ENCODE peak calls at places on chromosomes 5 and 9, in six cellular contexts. E, J, H, M, K and L are unnamed samples.

GRCh38 chr9:91151014-91151740 is 210.5 kb downstream of the AUH start:
- DNase-seq in J (no peak), E (no peak), K (no peak), H (peak), M (peak), L (no peak)

GRCh38 chr5:138352722-138353549 is 451 bp downstream of the KDM3B start:
- DNase-seq in M (no peak), K (peak), J (peak), H (peak), E (no peak), L (no peak)

GRCh38 chr5:157648275-157648990 is 3.8 kb downstream of the SOX30 start:
- DNase-seq in M (no peak), E (no peak), H (no peak), J (no peak), K (no peak), L (no peak)

GRCh38 chr5:124372457-124372856 is 374.0 kb downstream of the ZNF608 start:
- DNase-seq in M (no peak), K (no peak), E (no peak), J (no peak), H (no peak), L (no peak)

GRCh38 chr5:40397976-40398375 is 281.7 kb upstream of the PTGER4 start:
- DNase-seq in H (no peak), K (no peak), E (no peak), J (no peak), M (no peak), L (no peak)

GRCh38 chr5:122726990-122727616 is 47.8 kb upstream of the SNX2 start:
- DNase-seq in M (peak), H (no peak), E (no peak), K (no peak), J (peak), L (no peak)

GRCh38 chr5:132971483-132972435 is 8.3 kb upstream of the AFF4 start:
- DNase-seq in M (no peak), E (no peak), H (no peak), K (no peak), J (no peak), L (no peak)

GRCh38 chr9:114499528-114499927 is 5.7 kb downstream of the WHRN start:
- DNase-seq in H (no peak), J (no peak), E (no peak), M (no peak), K (no peak), L (no peak)

GRCh38 chr9:101758300-101758930 is 20.0 kb upstream of the GRIN3A start:
- DNase-seq in J (no peak), K (no peak), E (no peak), M (no peak), H (no peak), L (no peak)

GRCh38 chr5:15618938-15619337 is 119.0 kb downstream of the FBXL7 start:
- DNase-seq in K (no peak), E (no peak), H (no peak), M (no peak), J (no peak), L (no peak)

GRCh38 chr5:57804007-57804444 is 321.4 kb upstream of the ACTBL2 start:
- DNase-seq in J (no peak), H (no peak), E (no peak), M (peak), K (no peak), L (peak)

GRCh38 chr5:102617857-102618187 is 119.0 kb upstream of the SLCO6A1 start:
- DNase-seq in H (no peak), M (peak), E (no peak), J (no peak), K (no peak), L (no peak)

GRCh38 chr9:113611461-113612215 is 148.1 kb downstream of the RGS3 start:
- DNase-seq in J (no peak), E (no peak), K (no peak), H (no peak), M (no peak), L (no peak)

GRCh38 chr5:150601774-150602345 is 38.6 kb upstream of the SYNPO start:
- DNase-seq in J (no peak), K (no peak), E (no peak), M (no peak), H (no peak), L (no peak)

GRCh38 chr9:108050894-108051293 is 561.3 kb upstream of the KLF4 start:
- DNase-seq in K (no peak), J (no peak), E (no peak), M (no peak), H (no peak), L (no peak)

GRCh38 chr9:113638916-113639315 is 175.4 kb downstream of the RGS3 start:
- DNase-seq in H (no peak), M (no peak), K (no peak), E (no peak), J (no peak), L (no peak)

GRCh38 chr5:171750316-171750788 is 35.3 kb upstream of the SMIM23 start:
- DNase-seq in H (no peak), J (peak), K (no peak), M (no peak), E (peak), L (no peak)

GRCh38 chr5:171157775-171158174 is 151.3 kb upstream of the TLX3 start:
- DNase-seq in E (no peak), M (no peak), H (no peak), J (no peak), K (no peak), L (no peak)

GRCh38 chr9:101711330-101711941 is 27.0 kb downstream of the GRIN3A start:
- DNase-seq in E (no peak), M (no peak), H (no peak), J (no peak), K (no peak), L (no peak)

GRCh38 chr9:130896233-130897012 is at the start of gene QRFP:
- DNase-seq in K (no peak), H (no peak), E (no peak), J (no peak), M (no peak), L (no peak)

GRCh38 chr5:150484964-150485769 is 22.8 kb upstream of the NDST1 start:
- DNase-seq in H (no peak), J (no peak), K (peak), E (no peak), M (no peak), L (no peak)

GRCh38 chr5:134127376-134127861 is 12.9 kb downstream of the TCF7 start:
- DNase-seq in M (no peak), K (no peak), E (no peak), J (no peak), H (no peak), L (no peak)

GRCh38 chr5:39193553-39194465 is 25.6 kb downstream of the FYB1 start:
- DNase-seq in H (no peak), M (no peak), K (no peak), J (no peak), E (peak), L (no peak)

GRCh38 chr5:175657593-175658271 is at the start of gene HRH2:
- DNase-seq in K (peak), J (peak), H (no peak), M (no peak), E (no peak), L (no peak)

GRCh38 chr5:6703791-6704190 is 9.4 kb upstream of the TENT4A start:
- DNase-seq in J (no peak), H (no peak), E (peak), K (no peak), M (no peak), L (no peak)

GRCh38 chr9:91465420-91465819 is 41.8 kb upstream of the NFIL3 start:
- DNase-seq in J (no peak), H (no peak), M (no peak), K (no peak), E (no peak), L (no peak)

GRCh38 chr9:17625644-17626388 is 47.0 kb downstream of the SH3GL2 start:
- DNase-seq in K (no peak), E (no peak), H (no peak), J (no peak), M (no peak), L (no peak)

GRCh38 chr5:170161069-170161468 is 55.4 kb downstream of the FOXI1 start:
- DNase-seq in H (no peak), K (no peak), M (no peak), E (no peak), J (no peak), L (no peak)

GRCh38 chr5:154274828-154275185 is 84.3 kb downstream of the GALNT10 start:
- DNase-seq in M (no peak), E (no peak), H (no peak), K (no peak), J (no peak), L (no peak)

GRCh38 chr9:15711531-15712295 is 158.9 kb downstream of the CCDC171 start:
- DNase-seq in H (no peak), K (no peak), M (peak), J (no peak), E (no peak), L (no peak)